ENCODE peak calls at places on chromosomes 3 and 15, in ten cellular contexts. G is HCT116; K is tibial artery; U is CD8-positive, alpha-beta T cell; V is naive thymus-derived CD4-positive, alpha-beta T cell; I is spleen; H is left ventricle myocardium inferior; F is psoas muscle; Q is OCI-LY7; N is fibroblast of lung. W is an unnamed sample.

GRCh38 chr3:56421205-56421604 is 47.1 kb downstream of the ERC2 start:
- DNase-seq in G (no peak), K (no peak), U (no peak), V (no peak), I (no peak), H (no peak), F (no peak), Q (no peak), N (no peak), W (no peak)

GRCh38 chr3:193768069-193768391 is 175.0 kb downstream of the OPA1 start:
- DNase-seq in G (no peak), K (peak; percentile 50), U (no peak), V (no peak), I (no peak), H (no peak), F (no peak), Q (no peak), N (peak; percentile 83), W (peak; percentile 15)

GRCh38 chr15:101027920-101028319 is 108.8 kb downstream of the LRRK1 start:
- DNase-seq in G (no peak), K (peak; percentile 9), U (no peak), V (no peak), I (peak; percentile 23), H (no peak), F (no peak), Q (no peak), N (no peak), W (peak; percentile 21)

GRCh38 chr15:101317473-101317872 is 22.4 kb upstream of the SNRPA1 start:
- DNase-seq in G (no peak), K (no peak), U (no peak), V (no peak), I (no peak), H (no peak), F (no peak), Q (no peak), N (no peak), W (no peak)

GRCh38 chr3:62109534-62109933 is 263.8 kb downstream of the FEZF2 start:
- DNase-seq in G (no peak), K (no peak), U (no peak), V (no peak), I (no peak), H (peak; percentile 40), F (peak; percentile 59), Q (no peak), N (peak; percentile 98), W (no peak)

GRCh38 chr3:89698208-89698830 is 590.9 kb downstream of the EPHA3 start:
- DNase-seq in G (no peak), K (no peak), U (no peak), V (no peak), I (no peak), H (no peak), F (no peak), Q (no peak), N (no peak), W (no peak)

GRCh38 chr15:90675464-90675863 is 41.7 kb upstream of the BLM start:
- DNase-seq in G (no peak), K (no peak), U (no peak), V (no peak), I (no peak), H (no peak), F (no peak), Q (no peak), N (no peak), W (no peak)

GRCh38 chr3:59535791-59536221 is 486.0 kb upstream of the CFAP20DC start:
- DNase-seq in G (no peak), K (no peak), U (no peak), V (no peak), I (no peak), H (no peak), F (no peak), Q (no peak), N (peak; percentile 9), W (peak; percentile 69)

GRCh38 chr15:50531763-50532162 is 14.7 kb downstream of the USP50 start:
- DNase-seq in G (no peak), K (no peak), U (no peak), V (no peak), I (no peak), H (no peak), F (no peak), Q (no peak), N (no peak), W (peak; percentile 39)

GRCh38 chr3:156299569-156299968 is 179.2 kb downstream of the KCNAB1 start:
- DNase-seq in G (no peak), K (no peak), U (no peak), V (no peak), I (no peak), H (no peak), F (no peak), Q (no peak), N (no peak), W (no peak)

GRCh38 chr15:32646304-32646703 is 4.8 kb downstream of the SCG5 start:
- DNase-seq in G (no peak), K (no peak), U (no peak), V (no peak), I (no peak), H (no peak), F (no peak), Q (no peak), N (no peak), W (no peak)

GRCh38 chr3:80993241-80993945 is 768.1 kb downstream of the GBE1 start:
- DNase-seq in G (no peak), K (no peak), U (no peak), V (no peak), I (no peak), H (no peak), F (no peak), Q (no peak), N (no peak), W (no peak)

GRCh38 chr3:197151562-197151961 is 121.9 kb upstream of the MELTF start:
- DNase-seq in G (no peak), K (peak; percentile 49), U (no peak), V (no peak), I (no peak), H (no peak), F (no peak), Q (no peak), N (peak; percentile 88), W (peak; percentile 17)

GRCh38 chr3:114519415-114519814 is 225.6 kb downstream of the TIGIT start:
- DNase-seq in G (no peak), K (no peak), U (no peak), V (no peak), I (no peak), H (no peak), F (peak; percentile 23), Q (no peak), N (peak; percentile 84), W (no peak)

GRCh38 chr3:29280675-29281264 is at the start of gene RBMS3:
- DNase-seq in G (peak; percentile 48), K (peak; percentile 94), U (no peak), V (peak; percentile 22), I (peak; percentile 81), H (peak; percentile 86), F (peak; percentile 85), Q (peak; percentile 61), N (peak; percentile 98), W (peak; percentile 93)

GRCh38 chr3:29281265-29282228 is 676 bp downstream of the RBMS3 start:
- DNase-seq in G (no peak), K (peak; percentile 32), U (no peak), V (peak; percentile 4), I (no peak), H (no peak), F (no peak), Q (peak; percentile 8), N (peak; percentile 67), W (no peak)

GRCh38 chr3:29283297-29283681 is 2.4 kb downstream of the RBMS3 start:
- DNase-seq in G (no peak), K (no peak), U (no peak), V (no peak), I (no peak), H (no peak), F (no peak), Q (no peak), N (peak; percentile 42), W (no peak)

GRCh38 chr3:29283739-29284138 is 2.9 kb downstream of the RBMS3 start:
- DNase-seq in G (no peak), K (no peak), U (no peak), V (no peak), I (no peak), H (no peak), F (no peak), Q (no peak), N (peak; percentile 23), W (no peak)

GRCh38 chr3:29282431-29283296 is 1.8 kb downstream of the RBMS3 start:
- DNase-seq in G (no peak), K (no peak), U (no peak), V (no peak), I (no peak), H (no peak), F (no peak), Q (no peak), N (peak; percentile 72), W (no peak)
- H3K4me1 ChIP-seq in G (peaks cover 5% of the 10 kb centered on the region), K (no peaks in the 10 kb centered on the region), U (peaks cover 10% of the 10 kb centered on the region), V (no peaks in the 10 kb centered on the region), I (peaks cover 25% of the 10 kb centered on the region), H (peaks cover 71% of the 10 kb centered on the region), F (peaks cover 15% of the 10 kb centered on the region), Q (peaks cover 52% of the 10 kb centered on the region), N (peaks cover 11% of the 10 kb centered on the region), W (peaks cover 17% of the 10 kb centered on the region)

DNA sequence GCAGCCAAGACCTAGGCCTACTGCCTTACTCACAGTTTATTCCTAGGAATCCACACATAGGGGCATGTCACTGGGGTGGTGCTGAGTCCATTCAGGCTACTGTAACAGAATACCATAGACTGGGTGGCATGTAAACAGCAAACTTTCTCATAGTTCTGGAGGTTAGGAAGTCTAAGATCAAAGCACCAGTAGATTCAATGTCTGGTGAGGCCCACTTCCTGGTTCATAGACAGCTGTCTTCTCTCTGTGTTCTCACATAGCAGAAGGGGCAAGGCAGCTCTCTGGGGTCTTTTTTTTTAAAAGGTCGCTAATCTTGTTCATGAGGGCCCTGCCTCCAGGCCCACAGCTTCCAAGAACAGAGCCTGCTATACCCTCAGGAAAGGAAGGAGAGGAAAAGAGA is 113.9 kb upstream of the MANF start:
- DNase-seq in G (no peak), K (no peak), U (no peak), V (peak; percentile 53), I (no peak), H (no peak), F (no peak), Q (no peak), N (no peak), W (no peak)
- H3K9me3 ChIP-seq in G (no peaks in the 10 kb centered on the region), K (no peaks in the 10 kb centered on the region), U (no peaks in the 10 kb centered on the region), V (no peaks in the 10 kb centered on the region), I (peaks cover 12% of the 10 kb centered on the region), H (peaks cover 5% of the 10 kb centered on the region), F (peaks cover 3% of the 10 kb centered on the region), Q (no peaks in the 10 kb centered on the region), N (no peaks in the 10 kb centered on the region), W (no peaks in the 10 kb centered on the region)

DNA sequence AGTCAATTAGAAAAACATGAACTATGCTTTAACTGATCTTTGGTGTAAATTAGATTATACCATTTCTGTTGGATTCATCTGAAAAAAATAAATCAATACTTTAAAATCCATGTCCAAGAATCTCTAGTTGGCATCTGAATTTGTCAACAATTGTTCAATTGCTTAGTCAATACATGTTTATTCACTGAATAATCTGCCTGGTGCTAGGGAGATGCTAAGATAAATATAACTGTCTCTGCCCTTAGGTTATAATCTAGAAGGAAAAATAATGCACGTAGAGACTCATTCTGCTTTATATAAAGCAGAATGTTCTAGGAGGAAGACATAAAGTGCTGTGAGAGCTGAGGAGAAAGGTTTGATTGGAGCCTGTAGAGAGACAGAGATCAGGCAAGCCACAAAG is 537.2 kb upstream of the IL12A start:
- DNase-seq in G (no peak), K (no peak), U (no peak), V (no peak), I (no peak), H (no peak), F (no peak), Q (no peak), N (no peak), W (no peak)
- H3K4me1 ChIP-seq in G (no peaks in the 10 kb centered on the region), K (no peaks in the 10 kb centered on the region), U (no peaks in the 10 kb centered on the region), V (no peaks in the 10 kb centered on the region), I (no peaks in the 10 kb centered on the region), H (no peaks in the 10 kb centered on the region), F (no peaks in the 10 kb centered on the region), Q (no peaks in the 10 kb centered on the region), N (no peaks in the 10 kb centered on the region), W (peaks cover 9% of the 10 kb centered on the region)

GRCh38 chr3:183653209-183654064 is 18.0 kb downstream of the KLHL24 start:
- DNase-seq in G (peak; percentile 23), K (no peak), U (no peak), V (peak; percentile 23), I (no peak), H (no peak), F (no peak), Q (peak; percentile 55), N (peak; percentile 41), W (no peak)
- H3K9me3 ChIP-seq in G (peaks cover 6% of the 10 kb centered on the region), K (peaks cover 26% of the 10 kb centered on the region), U (peaks cover 12% of the 10 kb centered on the region), V (peaks cover 41% of the 10 kb centered on the region), I (peaks cover 78% of the 10 kb centered on the region), H (peaks cover 46% of the 10 kb centered on the region), F (peaks cover 19% of the 10 kb centered on the region), Q (peaks cover 59% of the 10 kb centered on the region), N (no peaks in the 10 kb centered on the region), W (peaks cover 21% of the 10 kb centered on the region)

W was measured in SJSA1.